ENCODE peak calls at places on chromosomes 16 and 17, in five cellular contexts. T, O, E, W and K are unnamed samples. For H3K4me1, the result is how much of the 10 kb centered on the place peaks cover.

GRCh38 chr16:3461120-3461519 is 17.6 kb downstream of the NAA60 start:
- DNase-seq in W (no peak), O (no peak), T (no peak), E (no peak), K (no peak)

GRCh38 chr16:71851726-71852125 is 6.0 kb downstream of the ATXN1L start:
- DNase-seq in O (no peak), E (no peak), W (no peak), T (no peak), K (no peak)

GRCh38 chr17:77322534-77323412 is 182.0 kb downstream of the SEC14L1 start:
- DNase-seq in W (no peak), E (peak), O (peak), T (peak), K (peak)

GRCh38 chr17:46152423-46152822 is 40.8 kb downstream of the KANSL1 start:
- DNase-seq in W (no peak), T (no peak), E (no peak), O (no peak), K (no peak)

GRCh38 chr17:80793851-80794267 is 197.8 kb upstream of the CHMP6 start:
- DNase-seq in T (no peak), W (no peak), E (no peak), O (no peak), K (peak)

GRCh38 chr16:15948532-15949209 is 745 bp upstream of the ABCC1 start:
- DNase-seq in E (no peak), O (no peak), W (no peak), T (no peak), K (no peak)

GRCh38 chr16:81523387-81524115 is 78.9 kb downstream of the CMIP start:
- DNase-seq in O (no peak), W (no peak), T (no peak), E (peak), K (no peak)

GRCh38 chr17:82830249-82830661 is 9.6 kb downstream of the ZNF750 start:
- DNase-seq in W (no peak), E (no peak), O (no peak), T (no peak), K (no peak)

GRCh38 chr17:44628234-44629188 is 27.8 kb upstream of the MEIOC start:
- DNase-seq in E (no peak), W (peak), T (peak), O (peak), K (peak)

GRCh38 chr17:33628500-33629336 is 335.6 kb upstream of the ASIC2 start:
- DNase-seq in E (no peak), T (no peak), O (no peak), W (no peak), K (no peak)
- H2BK12ac ChIP-seq in E (no peak), T (no peak), O (no peak), W (no peak), K (no peak)

DNA sequence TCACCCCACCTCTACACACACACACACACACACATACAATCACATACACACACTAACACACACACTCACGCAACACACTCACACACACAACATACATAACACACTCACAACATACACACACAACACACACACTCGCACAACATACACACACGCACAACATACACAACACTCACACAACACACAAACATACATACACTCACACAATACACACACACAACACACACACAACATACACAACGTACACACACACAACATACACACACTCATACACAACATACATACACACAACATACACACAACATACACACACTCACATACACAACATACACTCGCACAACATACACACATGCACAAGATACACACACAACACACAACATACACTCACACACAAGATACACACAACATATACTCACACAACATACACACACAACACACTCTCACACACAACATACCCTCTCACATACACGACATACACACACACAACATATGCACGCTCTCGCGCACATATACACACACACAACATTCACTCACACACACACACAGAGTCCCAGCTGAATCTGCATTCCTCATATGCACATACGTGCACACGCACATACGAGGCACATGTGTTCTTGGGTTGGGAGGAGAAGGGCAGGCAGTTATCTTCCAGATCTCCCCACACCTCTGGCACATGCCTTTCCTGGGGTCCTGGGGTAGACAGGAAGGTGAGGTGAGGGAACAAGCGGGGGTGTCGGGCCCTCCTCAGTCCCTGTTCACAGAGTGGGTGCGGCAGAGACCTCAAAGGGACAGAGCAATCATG is 1.1 kb downstream of the ASGR2 start:
- DNase-seq in E (no peak), O (no peak), T (no peak), W (no peak), K (no peak)
- H3K4me2 ChIP-seq in E (no peak), O (no peak), T (no peak), W (no peak), K (no peak)

DNA sequence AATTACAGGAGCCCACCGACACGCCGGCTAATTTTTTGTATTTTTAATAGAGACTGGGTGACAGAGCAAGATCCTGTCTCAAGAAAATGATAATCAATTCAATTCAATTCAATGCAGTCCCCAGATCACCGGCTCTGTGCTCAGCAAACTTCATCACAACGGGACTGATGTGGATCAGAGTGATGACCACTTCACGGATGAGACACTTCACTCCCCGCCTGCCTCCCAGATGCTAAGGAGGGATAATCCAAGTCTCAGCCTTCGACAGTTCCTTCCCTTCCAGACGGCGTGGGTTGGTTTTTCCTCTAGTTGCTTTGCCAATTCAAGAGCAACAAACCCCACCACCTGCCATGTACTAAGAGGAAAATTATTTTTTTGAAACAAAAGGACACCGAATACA is 93.8 kb downstream of the ZDHHC7 start:
- DNase-seq in O (no peak), W (no peak), T (no peak), E (no peak), K (no peak)
- H3K4me1 ChIP-seq in O (under half), W (under half), T (under half), E (under half), K (under half)

GRCh38 chr17:42485680-42486079 is 27.0 kb downstream of the ATP6V0A1 start:
- DNase-seq in O (no peak), W (no peak), T (no peak), E (no peak), K (peak)
- H2BK12ac ChIP-seq in O (no peak), W (no peak), T (no peak), E (no peak), K (no peak)

DNA sequence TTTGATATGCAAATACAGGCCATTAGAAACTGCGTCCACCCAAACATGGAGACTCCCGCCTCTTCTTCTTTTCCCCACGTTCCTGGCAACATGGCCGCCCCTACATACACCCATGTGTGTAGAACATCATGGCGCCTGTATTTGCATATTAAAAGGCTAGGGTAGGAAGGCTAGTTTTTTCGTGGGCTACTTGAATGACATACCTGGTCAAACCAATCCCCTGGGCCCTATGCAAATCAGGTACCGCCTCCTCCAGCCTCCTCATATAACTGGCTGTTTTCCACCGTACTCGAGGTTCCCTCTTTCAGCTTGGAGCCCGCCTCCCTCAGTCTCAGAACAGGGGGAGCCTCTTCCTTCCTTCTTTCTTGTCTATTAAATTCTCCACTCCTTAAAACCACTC is 840 bp upstream of the CD300LB start:
- DNase-seq in T (peak), O (no peak), W (peak), E (no peak), K (no peak)
- H3K4me2 ChIP-seq in T (no peak), O (no peak), W (no peak), E (no peak), K (no peak)

GRCh38 chr16:74573622-74574021 is 33.3 kb downstream of the GLG1 start:
- DNase-seq in E (no peak), T (no peak), O (no peak), W (no peak), K (no peak)
- H3K4me1 ChIP-seq in E (under half), T (under half), O (under half), W (under half), K (under half)

DNA sequence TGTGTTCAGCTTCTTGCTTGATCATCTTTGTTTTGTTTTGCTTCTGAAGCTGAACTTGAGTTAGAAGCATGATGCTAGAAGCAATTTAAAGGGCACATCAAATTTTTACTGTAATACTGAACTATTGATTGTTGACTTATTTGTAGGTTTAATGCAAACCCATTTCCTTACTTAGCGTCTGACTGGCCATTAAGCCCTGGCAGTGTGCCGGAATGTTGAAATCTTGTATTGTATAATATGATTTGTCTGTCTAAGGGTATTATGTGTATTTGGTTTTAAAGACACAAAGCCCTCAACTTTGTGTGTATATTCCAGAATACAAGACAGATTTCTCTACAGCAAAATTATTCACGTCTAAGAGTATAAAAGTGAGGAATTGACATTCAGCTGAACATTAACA is 39.7 kb downstream of the NUP93 start:
- DNase-seq in T (no peak), E (no peak), W (no peak), O (no peak), K (no peak)
- H2BK12ac ChIP-seq in T (no peak), E (no peak), W (no peak), O (no peak), K (no peak)